ENCODE peak calls at places on chromosomes 11 and 22, in ten cellular contexts. B is GM23338, F is dorsolateral prefrontal cortex, U is OCI-LY7, C is A549, P is sigmoid colon, N is ovary, Y is cardiac muscle cell, A is Panc1, S is adrenal gland. Q is an unnamed sample.

GRCh38 chr11:122050021-122050710 is 65.8 kb downstream of the BLID start:
- DNase-seq in C (no peak), N (no peak), A (no peak), Y (no peak), F (no peak), U (no peak), B (no peak), S (no peak), P (no peak), Q (no peak)

GRCh38 chr11:27397619-27398412 is 34.8 kb upstream of the CCDC34 start:
- DNase-seq in B (no peak), P (no peak), N (no peak), C (no peak), F (no peak), S (no peak), U (no peak), Y (no peak), A (no peak), Q (no peak)

GRCh38 chr11:83472328-83472727 is 186.2 kb upstream of the CCDC90B start:
- DNase-seq in N (no peak), P (no peak), C (no peak), A (no peak), U (no peak), S (no peak), B (no peak), Y (no peak), F (no peak), Q (no peak)

GRCh38 chr11:91527380-91528030 is 697.1 kb upstream of the FAT3 start:
- DNase-seq in U (no peak), C (no peak), A (no peak), N (no peak), S (no peak), F (no peak), P (no peak), B (peak), Y (no peak), Q (no peak)

GRCh38 chr22:23066200-23067022 is 3.9 kb upstream of the GNAZ start:
- DNase-seq in P (peak), F (peak), S (peak), Y (no peak), U (peak), C (no peak), A (no peak), N (no peak), B (no peak), Q (peak)

GRCh38 chr11:3614742-3615171 is 27.0 kb downstream of the ART5 start:
- DNase-seq in U (no peak), F (no peak), B (no peak), C (no peak), A (no peak), S (no peak), P (no peak), Y (no peak), N (no peak), Q (no peak)

GRCh38 chr11:12358302-12359188 is 18.8 kb upstream of the PARVA start:
- DNase-seq in S (no peak), N (no peak), A (no peak), P (no peak), B (no peak), F (no peak), U (no peak), C (no peak), Y (no peak), Q (no peak)

GRCh38 chr11:17550455-17551346 is 3.6 kb downstream of the OTOG start:
- DNase-seq in C (no peak), Y (no peak), P (no peak), S (no peak), B (no peak), U (no peak), N (no peak), F (no peak), A (no peak), Q (no peak)

GRCh38 chr11:7892751-7893356 is 38.2 kb downstream of the OR10A6 start:
- DNase-seq in P (no peak), C (peak), N (no peak), S (no peak), B (peak), A (peak), Y (peak), F (no peak), U (peak), Q (no peak)

GRCh38 chr11:6249822-6250555 is 9.6 kb upstream of the CCKBR start:
- DNase-seq in C (peak), B (no peak), P (no peak), F (peak), S (peak), U (no peak), Y (no peak), N (peak), A (peak), Q (peak)

GRCh38 chr22:46328797-46329196 is 6.7 kb upstream of the TRMU start:
- DNase-seq in B (no peak), F (no peak), P (no peak), U (no peak), S (no peak), A (no peak), Y (no peak), N (no peak), C (no peak), Q (no peak)

GRCh38 chr22:31082606-31083376 is 1.7 kb downstream of the SMTN start:
- DNase-seq in P (peak), Y (peak), A (no peak), B (peak), N (peak), S (peak), F (no peak), U (peak), C (peak), Q (peak)

GRCh38 chr22:29060931-29061330 is 700 bp downstream of the C22orf31 start:
- DNase-seq in Y (no peak), S (no peak), A (no peak), P (no peak), B (no peak), N (no peak), F (no peak), C (no peak), U (no peak), Q (no peak)

GRCh38 chr22:29062286-29062949 is 787 bp upstream of the C22orf31 start:
- DNase-seq in Y (peak), F (no peak), C (no peak), U (no peak), N (no peak), S (no peak), B (peak), A (no peak), P (no peak), Q (no peak)

GRCh38 chr22:29060251-29060650 is 1.4 kb downstream of the C22orf31 start:
- DNase-seq in S (no peak), P (peak), Y (no peak), A (no peak), N (no peak), C (no peak), U (no peak), B (peak), F (no peak), Q (no peak)

GRCh38 chr22:29065468-29066190 is 4.0 kb upstream of the C22orf31 start:
- DNase-seq in S (no peak), P (no peak), N (no peak), U (no peak), Y (no peak), A (no peak), C (no peak), F (no peak), B (no peak), Q (no peak)

DNA sequence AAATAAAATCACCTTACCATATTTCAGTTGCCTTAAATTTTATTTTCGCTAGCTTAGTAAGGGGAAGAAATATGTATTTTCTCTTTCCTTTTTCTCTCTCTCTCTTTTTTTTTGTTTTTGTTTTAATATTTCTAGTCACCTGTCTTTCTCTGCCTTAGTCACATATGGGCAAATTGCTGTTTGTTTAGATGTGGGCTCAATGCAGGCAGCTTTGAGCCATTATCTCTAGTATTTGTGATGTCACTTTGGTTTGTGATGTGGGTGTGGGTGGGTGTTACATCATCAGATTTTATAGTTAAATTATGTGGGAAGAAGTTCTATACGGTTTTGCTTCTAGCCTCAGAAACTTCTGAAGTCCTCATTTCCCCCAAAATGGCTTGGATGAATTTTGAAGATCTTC is at the start of gene C22orf31:
- DNase-seq in A (no peak), S (no peak), P (peak), Y (no peak), U (no peak), C (no peak), N (no peak), B (no peak), F (no peak), Q (no peak)
- H3K4me3 ChIP-seq in A (no peak), S (no peak), P (no peak), Y (no peak), U (no peak), C (no peak), N (no peak), B (no peak), F (no peak), Q (no peak)

GRCh38 chr11:1771700-1772099 is 8.0 kb upstream of the CTSD start:
- DNase-seq in C (peak), B (no peak), N (no peak), U (no peak), F (no peak), Y (no peak), S (peak), A (no peak), P (peak), Q (no peak)

GRCh38 chr11:1774886-1775285 is 11.2 kb upstream of the CTSD start:
- DNase-seq in U (no peak), N (no peak), F (no peak), Y (no peak), P (peak), S (peak), C (no peak), B (no peak), A (no peak), Q (no peak)

GRCh38 chr11:1773131-1773510 is 9.4 kb upstream of the CTSD start:
- DNase-seq in Y (no peak), S (peak), B (no peak), A (no peak), C (no peak), N (no peak), U (no peak), F (no peak), P (peak), Q (no peak)

GRCh38 chr11:1772270-1773130 is 8.8 kb upstream of the CTSD start:
- DNase-seq in N (no peak), P (peak), Y (no peak), U (peak), S (peak), B (peak), C (peak), F (no peak), A (peak), Q (no peak)

GRCh38 chr11:1773711-1774550 is 10.2 kb upstream of the CTSD start:
- DNase-seq in F (no peak), S (peak), U (no peak), Y (no peak), N (no peak), P (peak), A (no peak), C (no peak), B (no peak), Q (no peak)
- H3K27ac ChIP-seq in F (peak), S (no peak), U (no peak), Y (no peak), N (no peak), P (no peak), A (peak), C (peak), B (no peak), Q (no peak)

GRCh38 chr22:21043856-21044535 is 1.8 kb upstream of the LRRC74B start:
- DNase-seq in F (no peak), Y (no peak), U (no peak), A (no peak), S (no peak), N (no peak), C (no peak), P (no peak), B (no peak), Q (no peak)
- H3K4me3 ChIP-seq in F (peak), Y (no peak), U (no peak), A (no peak), S (peak), N (no peak), C (no peak), P (peak), B (no peak), Q (no peak)

GRCh38 chr11:78573271-78574035 is 1.2 kb downstream of the NARS2 start:
- DNase-seq in F (no peak), Y (no peak), S (no peak), P (no peak), U (no peak), N (no peak), A (no peak), B (peak), C (no peak), Q (no peak)
- H3K27ac ChIP-seq in F (no peak), Y (no peak), S (no peak), P (peak), U (no peak), N (peak), A (peak), B (no peak), C (peak), Q (peak)

Q was measured in testis.